ENCODE peak calls at places on chromosomes 7 and 10, in four cellular contexts. One of them, this sample, is unnamed.

GRCh38 chr10:65142641-65143435 is 1621.6 kb downstream of the REEP3 start:
- DNase-seq in cardiac muscle cell: no peak
- DNase-seq in mucosa of descending colon: no peak
- DNase-seq in midbrain: no peak
- DNase-seq in this sample: no peak

GRCh38 chr7:28065721-28066285 is 114.8 kb downstream of the JAZF1 start:
- DNase-seq in cardiac muscle cell: no peak
- DNase-seq in mucosa of descending colon: no peak
- DNase-seq in midbrain: no peak
- DNase-seq in this sample: no peak

GRCh38 chr7:55787796-55788195 is 74.8 kb downstream of the SEPTIN14 start:
- DNase-seq in cardiac muscle cell: no peak
- DNase-seq in mucosa of descending colon: no peak
- DNase-seq in midbrain: no peak
- DNase-seq in this sample: no peak

GRCh38 chr7:78489423-78489822 is 690.9 kb downstream of the PHTF2 start:
- DNase-seq in cardiac muscle cell: no peak
- DNase-seq in mucosa of descending colon: no peak
- DNase-seq in midbrain: peak
- DNase-seq in this sample: no peak

GRCh38 chr7:50953303-50953702 is 170.6 kb upstream of the GRB10 start:
- DNase-seq in cardiac muscle cell: peak
- DNase-seq in mucosa of descending colon: no peak
- DNase-seq in midbrain: no peak
- DNase-seq in this sample: no peak

GRCh38 chr10:78729810-78730209 is 339.0 kb upstream of the ZMIZ1 start:
- DNase-seq in cardiac muscle cell: no peak
- DNase-seq in mucosa of descending colon: no peak
- DNase-seq in midbrain: no peak
- DNase-seq in this sample: no peak

GRCh38 chr10:109047856-109048255 is 875.5 kb downstream of the XPNPEP1 start:
- DNase-seq in cardiac muscle cell: no peak
- DNase-seq in mucosa of descending colon: no peak
- DNase-seq in midbrain: no peak
- DNase-seq in this sample: no peak

GRCh38 chr7:10128748-10129147 is 844.9 kb upstream of the PHF14 start:
- DNase-seq in cardiac muscle cell: peak
- DNase-seq in mucosa of descending colon: no peak
- DNase-seq in midbrain: peak
- DNase-seq in this sample: no peak

GRCh38 chr7:92717982-92718716 is 118.2 kb downstream of the CDK6 start:
- DNase-seq in cardiac muscle cell: peak
- DNase-seq in mucosa of descending colon: peak
- DNase-seq in midbrain: peak
- DNase-seq in this sample: no peak

GRCh38 chr7:129664029-129665012 is 52.8 kb downstream of the NRF1 start:
- DNase-seq in cardiac muscle cell: peak
- DNase-seq in mucosa of descending colon: no peak
- DNase-seq in midbrain: peak
- DNase-seq in this sample: peak

GRCh38 chr10:6669269-6669859 is 89.3 kb upstream of the PRKCQ start:
- DNase-seq in cardiac muscle cell: peak
- DNase-seq in mucosa of descending colon: no peak
- DNase-seq in midbrain: peak
- DNase-seq in this sample: peak

GRCh38 chr7:149875396-149875795 is 1.6 kb downstream of the ATP6V0E2 start:
- DNase-seq in cardiac muscle cell: no peak
- DNase-seq in mucosa of descending colon: no peak
- DNase-seq in midbrain: no peak
- DNase-seq in this sample: no peak

GRCh38 chr10:96448021-96448457 is 65.7 kb downstream of the TLL2 start:
- DNase-seq in cardiac muscle cell: peak
- DNase-seq in mucosa of descending colon: peak
- DNase-seq in midbrain: no peak
- DNase-seq in this sample: no peak

GRCh38 chr7:39595102-39595620 is 28.2 kb upstream of the RALA start:
- DNase-seq in cardiac muscle cell: peak
- DNase-seq in mucosa of descending colon: no peak
- DNase-seq in midbrain: peak
- DNase-seq in this sample: no peak

GRCh38 chr10:13000431-13000830 is 1.1 kb downstream of the CCDC3 start:
- DNase-seq in cardiac muscle cell: no peak
- DNase-seq in mucosa of descending colon: no peak
- DNase-seq in midbrain: no peak
- DNase-seq in this sample: no peak

GRCh38 chr10:113179270-113179669 is 229.2 kb downstream of the TCF7L2 start:
- DNase-seq in cardiac muscle cell: peak
- DNase-seq in mucosa of descending colon: no peak
- DNase-seq in midbrain: no peak
- DNase-seq in this sample: no peak

GRCh38 chr10:43126759-43127424 is 11.4 kb upstream of the CSGALNACT2 start:
- DNase-seq in cardiac muscle cell: no peak
- DNase-seq in mucosa of descending colon: no peak
- DNase-seq in midbrain: no peak
- DNase-seq in this sample: no peak

GRCh38 chr10:94992811-94993210 is 54.4 kb downstream of the CYP2C9 start:
- DNase-seq in cardiac muscle cell: no peak
- DNase-seq in mucosa of descending colon: no peak
- DNase-seq in midbrain: no peak
- DNase-seq in this sample: no peak

This sample was measured in HEK293T.